ENCODE peak calls at places on chromosomes 5 and 9, in four cellular contexts. H is HepG2, N is fibroblast of lung, I is stomach. Q is an unnamed sample.
A peak's percentile ranks its signal among the peaks of the same experiment; 100 is the strongest.

GRCh38 chr5:7320641-7321170 is 75.2 kb upstream of the ADCY2 start:
- DNase-seq in N (peak; percentile 93), H (no peak), I (no peak), Q (no peak)

GRCh38 chr5:124634228-124634819 is 112.1 kb downstream of the ZNF608 start:
- DNase-seq in I (no peak), N (peak; percentile 67), H (peak; percentile 79), Q (no peak)

GRCh38 chr5:157263586-157264090 is 2.3 kb upstream of the CYFIP2 start:
- DNase-seq in I (no peak), N (no peak), H (no peak), Q (no peak)

GRCh38 chr9:95605087-95605486 is 88.3 kb upstream of the PTCH1 start:
- DNase-seq in N (no peak), I (no peak), H (no peak), Q (no peak)

GRCh38 chr5:68071243-68071642 is 144.3 kb upstream of the PIK3R1 start:
- DNase-seq in N (no peak), H (no peak), I (no peak), Q (no peak)

GRCh38 chr5:164475339-164475977 is 970.0 kb downstream of the MAT2B start:
- DNase-seq in N (peak; percentile 40), H (peak; percentile 10), I (no peak), Q (no peak)

GRCh38 chr5:176700239-176700847 is 53.1 kb downstream of the TSPAN17 start:
- DNase-seq in I (no peak), H (no peak), N (no peak), Q (no peak)

GRCh38 chr9:36151306-36152210 is 15.0 kb downstream of the GLIPR2 start:
- DNase-seq in I (peak; percentile 65), N (peak; percentile 85), H (no peak), Q (no peak)

GRCh38 chr5:1950708-1951103 is 68.0 kb upstream of the IRX4 start:
- DNase-seq in H (no peak), I (no peak), N (peak; percentile 1), Q (no peak)

GRCh38 chr9:94801242-94801641 is 74.7 kb downstream of the AOPEP start:
- DNase-seq in I (no peak), N (peak; percentile 58), H (no peak), Q (no peak)

GRCh38 chr9:100317706-100318105 is 35.0 kb downstream of the TEX10 start:
- DNase-seq in N (peak; percentile 68), I (no peak), H (no peak), Q (no peak)

GRCh38 chr5:41877408-41877807 is 7.2 kb upstream of the OXCT1 start:
- DNase-seq in H (no peak), I (no peak), N (no peak), Q (no peak)

GRCh38 chr9:97786341-97786740 is 66.7 kb upstream of the FOXE1 start:
- DNase-seq in I (no peak), H (no peak), N (no peak), Q (no peak)

DNA sequence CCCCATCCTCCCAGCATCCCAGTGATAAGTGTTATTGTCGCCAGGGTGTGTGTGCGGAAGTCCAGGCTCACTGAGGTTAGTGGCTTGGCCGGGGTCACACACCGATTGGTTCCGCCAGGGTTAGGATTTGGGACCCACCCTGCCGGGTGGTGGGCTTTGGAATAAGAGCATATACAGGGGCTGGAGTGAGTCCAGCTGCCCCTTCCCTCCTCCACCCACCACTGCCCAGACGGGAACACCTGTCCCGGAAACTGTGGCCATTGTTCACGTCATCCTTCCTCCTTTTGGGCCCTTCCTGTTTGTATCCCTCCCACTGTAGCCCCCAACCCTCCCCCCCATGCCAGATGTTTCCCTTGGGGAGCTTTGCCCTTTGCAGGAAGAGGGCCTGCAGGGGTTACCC is 5.0 kb downstream of the N4BP3 start:
- DNase-seq in I (no peak), H (no peak), N (no peak), Q (no peak)
- TF ChIP-seq CTCF in I (no peak), H (no peak), N (no peak), Q (no peak)

DNA sequence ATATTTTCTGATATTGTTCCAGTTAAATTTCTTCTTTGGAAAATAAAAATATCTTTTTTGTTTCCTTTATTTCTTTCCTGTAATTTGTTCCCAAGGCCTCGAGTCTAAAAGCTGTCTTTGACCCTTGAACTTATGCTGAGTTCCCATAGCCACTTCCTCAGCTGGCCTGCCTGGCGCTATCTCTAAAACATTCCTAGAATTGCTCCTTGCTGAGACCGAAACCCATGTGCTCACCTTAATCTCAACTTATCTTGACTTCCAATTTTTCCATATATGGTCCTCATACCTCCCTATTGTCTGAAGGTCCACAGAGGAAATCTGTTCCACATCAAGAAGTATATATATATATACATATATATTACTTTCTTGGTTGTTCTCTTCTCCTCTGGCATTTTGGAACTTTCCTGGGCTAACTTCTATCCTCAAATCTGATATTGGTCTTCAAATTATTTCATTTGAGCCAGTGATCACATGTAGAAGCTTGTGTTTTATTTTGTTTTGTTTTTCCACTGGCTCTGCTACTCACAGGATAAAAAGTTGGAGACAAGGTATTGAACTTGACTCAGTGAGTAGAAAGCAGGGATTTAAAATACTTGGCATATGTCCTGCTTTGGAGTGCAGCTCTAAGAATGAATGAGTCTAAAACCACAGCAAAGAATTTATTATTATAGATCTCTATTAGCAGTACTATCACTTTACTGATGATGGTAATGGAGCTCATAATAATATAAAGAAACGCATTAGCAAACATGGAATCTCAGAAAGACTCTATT is 45.2 kb downstream of the ENC1 start:
- DNase-seq in H (peak; percentile 87), N (peak; percentile 97), I (no peak), Q (no peak)
- TF ChIP-seq CTCF in H (no peak), N (no peak), I (no peak), Q (no peak)

GRCh38 chr9:133589454-133590227 is 19.5 kb downstream of the FAM163B start:
- DNase-seq in I (no peak), N (no peak), H (no peak), Q (no peak)
- TF ChIP-seq CTCF in I (no peak), N (peak; percentile 35), H (peak; percentile 75), Q (peak; percentile 20)

GRCh38 chr5:132134384-132134783 is 60.8 kb downstream of the CSF2 start:
- DNase-seq in I (no peak), H (peak; percentile 15), N (peak; percentile 17), Q (no peak)
- TF ChIP-seq CTCF in I (no peak), H (peak; percentile 25), N (peak; percentile 18), Q (no peak)

GRCh38 chr5:128109766-128110165 is 26.2 kb downstream of the SLC12A2 start:
- DNase-seq in H (no peak), I (no peak), N (no peak), Q (no peak)
- TF ChIP-seq CTCF in H (no peak), I (no peak), N (no peak), Q (no peak)

DNA sequence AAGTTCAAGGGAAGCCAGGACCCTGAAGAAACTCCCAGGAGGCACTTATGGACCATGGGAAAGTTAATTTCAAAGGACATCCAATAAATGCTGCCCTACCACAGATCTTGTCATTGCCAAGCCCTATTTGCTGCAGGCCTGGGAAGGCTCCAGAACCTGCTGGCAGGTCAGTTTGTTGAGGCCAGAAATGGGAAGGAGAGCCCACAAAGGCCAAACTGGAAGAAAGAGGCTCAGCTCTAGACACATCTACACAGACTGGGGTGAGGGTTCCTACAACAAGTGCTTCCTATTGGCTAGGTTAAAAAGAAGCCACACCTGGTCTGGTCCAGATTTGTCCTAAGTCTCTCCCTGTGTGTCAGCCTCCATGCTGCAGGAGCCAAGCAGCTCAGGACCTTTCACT is 94.4 kb downstream of the SIL1 start:
- DNase-seq in N (no peak), I (no peak), H (no peak), Q (no peak)
- TF ChIP-seq CTCF in N (no peak), I (no peak), H (no peak), Q (no peak)

Q was measured in AG09319.